ENCODE peak calls at places on chromosomes 7 and 10, in five cellular contexts. One of them, this sample, is unnamed.

GRCh38 chr10:71581376-71581775 is 138.2 kb downstream of the C10orf105 start:
- DNase-seq in AG04450: no peak
- DNase-seq in choroid plexus epithelial cell: no peak
- DNase-seq in epithelial cell of proximal tubule: no peak
- DNase-seq in cardiac fibroblast: no peak
- DNase-seq in this sample: no peak

GRCh38 chr10:48290286-48290685 is 15.8 kb upstream of the FRMPD2 start:
- DNase-seq in choroid plexus epithelial cell: no peak
- DNase-seq in AG04450: no peak
- DNase-seq in cardiac fibroblast: no peak
- DNase-seq in epithelial cell of proximal tubule: no peak
- DNase-seq in this sample: no peak

GRCh38 chr10:28111712-28112111 is 112.8 kb upstream of the ODAD2 start:
- DNase-seq in epithelial cell of proximal tubule: no peak
- DNase-seq in AG04450: peak
- DNase-seq in choroid plexus epithelial cell: peak
- DNase-seq in cardiac fibroblast: peak
- DNase-seq in this sample: no peak

GRCh38 chr7:37337522-37337921 is 111.1 kb downstream of the ELMO1 start:
- DNase-seq in epithelial cell of proximal tubule: no peak
- DNase-seq in AG04450: no peak
- DNase-seq in cardiac fibroblast: no peak
- DNase-seq in choroid plexus epithelial cell: no peak
- DNase-seq in this sample: no peak

GRCh38 chr7:134926396-134926795 is 59.9 kb upstream of the AGBL3 start:
- DNase-seq in choroid plexus epithelial cell: no peak
- DNase-seq in epithelial cell of proximal tubule: no peak
- DNase-seq in AG04450: no peak
- DNase-seq in cardiac fibroblast: peak
- DNase-seq in this sample: no peak

GRCh38 chr10:88659725-88660592 is 4.3 kb upstream of the LIPF start:
- DNase-seq in epithelial cell of proximal tubule: no peak
- DNase-seq in cardiac fibroblast: peak
- DNase-seq in AG04450: no peak
- DNase-seq in choroid plexus epithelial cell: no peak
- DNase-seq in this sample: no peak

GRCh38 chr7:85997515-85997914 is 646.2 kb upstream of the GRM3 start:
- DNase-seq in epithelial cell of proximal tubule: no peak
- DNase-seq in cardiac fibroblast: no peak
- DNase-seq in AG04450: no peak
- DNase-seq in choroid plexus epithelial cell: no peak
- DNase-seq in this sample: no peak

GRCh38 chr10:114504769-114505579 is 100.7 kb upstream of the AFAP1L2 start:
- DNase-seq in choroid plexus epithelial cell: peak
- DNase-seq in cardiac fibroblast: peak
- DNase-seq in AG04450: peak
- DNase-seq in epithelial cell of proximal tubule: peak
- DNase-seq in this sample: peak

GRCh38 chr7:106070567-106071254 is 41.4 kb downstream of the SYPL1 start:
- DNase-seq in epithelial cell of proximal tubule: no peak
- DNase-seq in choroid plexus epithelial cell: no peak
- DNase-seq in AG04450: no peak
- DNase-seq in cardiac fibroblast: no peak
- DNase-seq in this sample: no peak

GRCh38 chr10:124763267-124763666 is 19.1 kb upstream of the FAM53B start:
- DNase-seq in cardiac fibroblast: peak
- DNase-seq in epithelial cell of proximal tubule: no peak
- DNase-seq in AG04450: no peak
- DNase-seq in choroid plexus epithelial cell: peak
- DNase-seq in this sample: no peak

GRCh38 chr7:84194484-84195260 is at the start of gene SEMA3A:
- DNase-seq in epithelial cell of proximal tubule: peak
- DNase-seq in choroid plexus epithelial cell: peak
- DNase-seq in AG04450: peak
- DNase-seq in cardiac fibroblast: peak
- DNase-seq in this sample: peak

GRCh38 chr7:155470186-155470487 is 12.2 kb downstream of the EN2 start:
- DNase-seq in AG04450: no peak
- DNase-seq in choroid plexus epithelial cell: no peak
- DNase-seq in epithelial cell of proximal tubule: no peak
- DNase-seq in cardiac fibroblast: no peak
- DNase-seq in this sample: no peak

GRCh38 chr10:100725041-100725440 is 20.3 kb upstream of the PAX2 start:
- DNase-seq in epithelial cell of proximal tubule: no peak
- DNase-seq in choroid plexus epithelial cell: peak
- DNase-seq in AG04450: no peak
- DNase-seq in cardiac fibroblast: peak
- DNase-seq in this sample: no peak

GRCh38 chr7:42233939-42234338 is 3.1 kb downstream of the GLI3 start:
- DNase-seq in epithelial cell of proximal tubule: no peak
- DNase-seq in AG04450: no peak
- DNase-seq in cardiac fibroblast: peak
- DNase-seq in choroid plexus epithelial cell: peak
- DNase-seq in this sample: no peak

GRCh38 chr7:28180364-28181147 is at the start of gene JAZF1:
- DNase-seq in choroid plexus epithelial cell: peak
- DNase-seq in AG04450: no peak
- DNase-seq in epithelial cell of proximal tubule: no peak
- DNase-seq in cardiac fibroblast: peak
- DNase-seq in this sample: no peak

GRCh38 chr7:16982640-16983103 is 100.9 kb upstream of the AGR3 start:
- DNase-seq in cardiac fibroblast: peak
- DNase-seq in AG04450: no peak
- DNase-seq in epithelial cell of proximal tubule: no peak
- DNase-seq in choroid plexus epithelial cell: peak
- DNase-seq in this sample: peak

GRCh38 chr7:138388673-138389491 is 71.2 kb upstream of the TRIM24 start:
- DNase-seq in AG04450: no peak
- DNase-seq in epithelial cell of proximal tubule: no peak
- DNase-seq in choroid plexus epithelial cell: no peak
- DNase-seq in cardiac fibroblast: peak
- DNase-seq in this sample: no peak

GRCh38 chr7:69599211-69599878 is 1.1 kb downstream of the AUTS2 start:
- DNase-seq in epithelial cell of proximal tubule: no peak
- DNase-seq in AG04450: no peak
- DNase-seq in choroid plexus epithelial cell: no peak
- DNase-seq in cardiac fibroblast: no peak
- DNase-seq in this sample: no peak

GRCh38 chr7:69598081-69598486 is at the start of gene AUTS2:
- DNase-seq in epithelial cell of proximal tubule: no peak
- DNase-seq in AG04450: peak
- DNase-seq in cardiac fibroblast: peak
- DNase-seq in choroid plexus epithelial cell: peak
- DNase-seq in this sample: peak

GRCh38 chr7:69598487-69599148 is 343 bp downstream of the AUTS2 start:
- DNase-seq in AG04450: no peak
- DNase-seq in choroid plexus epithelial cell: no peak
- DNase-seq in epithelial cell of proximal tubule: no peak
- DNase-seq in cardiac fibroblast: peak
- DNase-seq in this sample: no peak

GRCh38 chr7:69602522-69602921 is 4.2 kb downstream of the AUTS2 start:
- DNase-seq in epithelial cell of proximal tubule: no peak
- DNase-seq in cardiac fibroblast: no peak
- DNase-seq in choroid plexus epithelial cell: no peak
- DNase-seq in AG04450: no peak
- DNase-seq in this sample: no peak

GRCh38 chr7:69599879-69600764 is 1.8 kb downstream of the AUTS2 start:
- DNase-seq in cardiac fibroblast: no peak
- DNase-seq in epithelial cell of proximal tubule: no peak
- DNase-seq in choroid plexus epithelial cell: no peak
- DNase-seq in AG04450: no peak
- DNase-seq in this sample: no peak
- H3K4me3 ChIP-seq in cardiac fibroblast: peak
- H3K4me3 ChIP-seq in epithelial cell of proximal tubule: peak
- H3K4me3 ChIP-seq in choroid plexus epithelial cell: peak
- H3K4me3 ChIP-seq in AG04450: peak
- H3K4me3 ChIP-seq in this sample: peak

DNA sequence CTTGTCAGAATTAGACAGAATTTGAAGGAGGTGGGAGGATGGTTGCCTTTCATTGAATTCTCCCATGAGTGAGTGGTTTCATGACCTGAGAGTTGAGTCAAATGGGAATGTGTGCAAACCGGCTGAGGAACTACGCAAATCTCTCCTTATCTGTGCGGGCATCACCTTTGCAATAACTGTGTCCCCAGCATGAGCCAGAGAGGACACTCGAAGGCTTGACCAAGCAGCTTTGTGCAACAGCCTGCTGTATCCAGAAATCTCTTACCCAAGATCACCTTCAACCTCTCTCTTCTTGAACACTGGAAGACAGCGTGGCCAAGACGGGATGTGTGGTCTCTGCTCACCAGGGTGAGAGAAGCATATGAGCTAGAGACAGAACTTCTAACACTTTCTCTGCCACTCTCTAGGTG is 93.8 kb upstream of the IKZF1 start:
- DNase-seq in AG04450: no peak
- DNase-seq in choroid plexus epithelial cell: no peak
- DNase-seq in cardiac fibroblast: no peak
- DNase-seq in epithelial cell of proximal tubule: no peak
- DNase-seq in this sample: no peak
- H3K4me3 ChIP-seq in AG04450: no peak
- H3K4me3 ChIP-seq in choroid plexus epithelial cell: no peak
- H3K4me3 ChIP-seq in cardiac fibroblast: no peak
- H3K4me3 ChIP-seq in epithelial cell of proximal tubule: no peak
- H3K4me3 ChIP-seq in this sample: no peak

DNA sequence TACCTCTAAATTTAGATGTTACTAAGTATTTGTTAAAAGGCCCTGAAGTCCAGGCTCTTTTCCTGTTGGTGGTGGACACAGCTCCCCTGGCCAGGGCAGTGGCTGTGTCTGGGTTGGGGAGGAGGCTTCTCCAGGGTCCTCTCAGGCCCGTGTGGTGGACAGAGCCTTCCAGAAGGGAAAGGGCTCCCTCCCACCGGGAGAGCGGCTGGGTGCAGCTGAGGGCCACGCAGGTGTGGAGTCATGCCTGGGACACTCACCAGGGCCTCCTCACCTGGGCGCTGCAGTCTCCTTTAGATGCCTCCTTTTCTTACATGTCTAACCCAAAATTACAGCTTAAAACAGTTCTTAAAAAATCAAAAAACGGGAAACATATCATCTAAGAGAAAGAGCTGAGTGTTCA is 128.2 kb upstream of the TCERG1L start:
- DNase-seq in choroid plexus epithelial cell: no peak
- DNase-seq in cardiac fibroblast: no peak
- DNase-seq in epithelial cell of proximal tubule: no peak
- DNase-seq in AG04450: no peak
- DNase-seq in this sample: no peak
- H3K4me3 ChIP-seq in choroid plexus epithelial cell: no peak
- H3K4me3 ChIP-seq in cardiac fibroblast: no peak
- H3K4me3 ChIP-seq in epithelial cell of proximal tubule: no peak
- H3K4me3 ChIP-seq in AG04450: no peak
- H3K4me3 ChIP-seq in this sample: no peak

DNA sequence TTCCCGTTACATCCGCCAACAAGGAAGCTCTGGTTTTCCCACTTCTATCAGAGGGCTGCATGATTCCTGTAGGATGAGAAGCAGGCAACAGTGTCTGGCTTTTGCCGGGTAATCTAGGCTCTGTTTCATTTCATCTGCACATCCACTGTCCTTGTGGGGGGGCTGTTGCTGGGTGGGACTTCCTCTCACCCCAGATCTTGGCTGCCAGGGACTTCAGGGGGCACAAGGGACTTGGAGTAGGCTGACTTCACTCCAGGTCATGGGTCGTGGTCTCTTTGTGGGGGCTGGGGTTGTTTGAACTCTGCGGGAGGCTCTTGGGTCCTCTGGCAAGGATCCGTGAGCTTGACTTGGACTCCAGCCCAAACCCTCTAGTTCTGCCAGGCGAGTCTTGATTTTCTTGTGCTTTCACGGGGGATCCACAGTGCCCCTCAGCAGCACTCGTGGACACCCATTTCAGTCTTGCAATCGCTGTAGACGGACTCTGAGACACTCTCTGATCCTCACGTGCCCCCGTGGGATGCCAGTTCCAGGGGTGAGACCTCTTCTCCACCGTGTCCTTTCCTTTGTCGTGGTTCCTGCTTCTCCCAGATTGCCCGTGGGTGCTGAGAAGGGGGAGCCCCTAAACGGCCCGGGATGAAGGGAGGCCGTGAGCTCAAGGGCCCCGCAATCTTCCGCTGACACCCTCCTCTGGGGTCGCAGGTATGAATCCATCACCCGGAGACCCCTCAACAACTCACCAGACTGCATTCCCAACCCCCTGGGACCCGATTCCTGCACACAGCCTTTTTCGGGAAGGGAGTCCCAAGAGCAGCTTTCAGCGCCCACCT is 21.4 kb upstream of the ZNF273 start:
- DNase-seq in choroid plexus epithelial cell: no peak
- DNase-seq in cardiac fibroblast: no peak
- DNase-seq in AG04450: no peak
- DNase-seq in epithelial cell of proximal tubule: no peak
- DNase-seq in this sample: no peak
- H3K4me3 ChIP-seq in choroid plexus epithelial cell: no peak
- H3K4me3 ChIP-seq in cardiac fibroblast: no peak
- H3K4me3 ChIP-seq in AG04450: no peak
- H3K4me3 ChIP-seq in epithelial cell of proximal tubule: peak
- H3K4me3 ChIP-seq in this sample: peak

DNA sequence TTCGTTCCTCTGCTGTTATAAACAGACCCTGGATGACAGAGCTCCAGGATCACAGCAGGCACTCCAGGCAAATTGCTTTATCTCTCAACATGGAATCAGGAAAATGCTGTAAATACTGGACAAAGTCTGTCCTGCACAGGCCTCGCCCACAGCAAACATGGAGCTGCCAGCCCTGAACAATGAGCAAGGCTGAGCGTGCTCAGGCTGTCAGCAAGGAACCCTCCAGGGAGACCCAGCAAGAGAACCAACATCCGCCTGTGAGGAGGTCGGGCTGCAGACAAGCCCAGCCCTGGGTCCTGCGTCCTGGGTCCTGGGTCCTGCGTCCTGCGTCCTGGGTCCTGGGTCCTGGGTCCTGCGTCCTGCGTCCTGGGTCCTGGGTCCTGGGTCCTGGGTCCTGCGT is 180.8 kb downstream of the PTPRN2 start:
- DNase-seq in cardiac fibroblast: no peak
- DNase-seq in choroid plexus epithelial cell: no peak
- DNase-seq in epithelial cell of proximal tubule: no peak
- DNase-seq in AG04450: no peak
- DNase-seq in this sample: no peak
- H3K4me3 ChIP-seq in cardiac fibroblast: no peak
- H3K4me3 ChIP-seq in choroid plexus epithelial cell: no peak
- H3K4me3 ChIP-seq in epithelial cell of proximal tubule: no peak
- H3K4me3 ChIP-seq in AG04450: no peak
- H3K4me3 ChIP-seq in this sample: no peak

GRCh38 chr7:44748948-44749731 is 493 bp downstream of the ZMIZ2 start:
- DNase-seq in AG04450: no peak
- DNase-seq in epithelial cell of proximal tubule: no peak
- DNase-seq in choroid plexus epithelial cell: no peak
- DNase-seq in cardiac fibroblast: no peak
- DNase-seq in this sample: no peak
- H3K4me3 ChIP-seq in AG04450: peak
- H3K4me3 ChIP-seq in epithelial cell of proximal tubule: peak
- H3K4me3 ChIP-seq in choroid plexus epithelial cell: peak
- H3K4me3 ChIP-seq in cardiac fibroblast: peak
- H3K4me3 ChIP-seq in this sample: peak

This sample was measured in astrocyte of the cerebellum.